ENCODE peak calls at places on chromosome 20, in ten cellular contexts. One of them, this sample, is unnamed.

GRCh38 chr20:62691485-62691884 is 17.2 kb upstream of the NTSR1 start:
- DNase-seq in esophagus squamous epithelium: no peak
- DNase-seq in neural progenitor cell: no peak
- DNase-seq in HCT116: no peak
- DNase-seq in body of pancreas: no peak
- DNase-seq in HepG2: no peak
- DNase-seq in fibroblast of lung: no peak
- DNase-seq in testis: no peak
- DNase-seq in SK-N-SH: no peak
- DNase-seq in tibial nerve: no peak
- DNase-seq in this sample: no peak

GRCh38 chr20:1636621-1637020 is 16.8 kb upstream of the SIRPB1 start:
- DNase-seq in fibroblast of lung: no peak
- DNase-seq in HCT116: no peak
- DNase-seq in SK-N-SH: no peak
- DNase-seq in neural progenitor cell: no peak
- DNase-seq in testis: no peak
- DNase-seq in tibial nerve: no peak
- DNase-seq in body of pancreas: no peak
- DNase-seq in HepG2: peak; percentile 93
- DNase-seq in esophagus squamous epithelium: no peak
- DNase-seq in this sample: no peak

GRCh38 chr20:25057234-25058050 is 497 bp downstream of the ACSS1 start:
- DNase-seq in body of pancreas: peak; percentile 84
- DNase-seq in esophagus squamous epithelium: no peak
- DNase-seq in HepG2: no peak
- DNase-seq in HCT116: no peak
- DNase-seq in testis: peak; percentile 74
- DNase-seq in SK-N-SH: peak; percentile 79
- DNase-seq in tibial nerve: peak; percentile 52
- DNase-seq in neural progenitor cell: peak; percentile 71
- DNase-seq in fibroblast of lung: peak; percentile 31
- DNase-seq in this sample: peak; percentile 44

GRCh38 chr20:45343867-45344721 is 4.1 kb downstream of the SDC4 start:
- DNase-seq in body of pancreas: peak; percentile 91
- DNase-seq in tibial nerve: no peak
- DNase-seq in neural progenitor cell: no peak
- DNase-seq in HCT116: peak; percentile 72
- DNase-seq in testis: no peak
- DNase-seq in SK-N-SH: no peak
- DNase-seq in esophagus squamous epithelium: no peak
- DNase-seq in HepG2: peak; percentile 97
- DNase-seq in fibroblast of lung: peak; percentile 93
- DNase-seq in this sample: no peak

GRCh38 chr20:47676912-47677311 is 108.4 kb downstream of the SULF2 start:
- DNase-seq in neural progenitor cell: no peak
- DNase-seq in fibroblast of lung: no peak
- DNase-seq in esophagus squamous epithelium: no peak
- DNase-seq in SK-N-SH: no peak
- DNase-seq in body of pancreas: no peak
- DNase-seq in tibial nerve: no peak
- DNase-seq in HepG2: no peak
- DNase-seq in testis: no peak
- DNase-seq in HCT116: no peak
- DNase-seq in this sample: no peak

GRCh38 chr20:57258055-57258454 is 8.4 kb downstream of the BMP7 start:
- DNase-seq in HepG2: no peak
- DNase-seq in esophagus squamous epithelium: no peak
- DNase-seq in tibial nerve: no peak
- DNase-seq in HCT116: no peak
- DNase-seq in body of pancreas: no peak
- DNase-seq in fibroblast of lung: no peak
- DNase-seq in neural progenitor cell: peak; percentile 67
- DNase-seq in SK-N-SH: no peak
- DNase-seq in testis: no peak
- DNase-seq in this sample: no peak

GRCh38 chr20:62770916-62771315 is 25.4 kb upstream of the MRGBP start:
- DNase-seq in body of pancreas: no peak
- DNase-seq in neural progenitor cell: no peak
- DNase-seq in HCT116: no peak
- DNase-seq in esophagus squamous epithelium: no peak
- DNase-seq in HepG2: no peak
- DNase-seq in fibroblast of lung: no peak
- DNase-seq in tibial nerve: no peak
- DNase-seq in testis: no peak
- DNase-seq in SK-N-SH: no peak
- DNase-seq in this sample: no peak

GRCh38 chr20:59055302-59055701 is 12.7 kb upstream of the PRELID3B start:
- DNase-seq in tibial nerve: no peak
- DNase-seq in body of pancreas: peak; percentile 10
- DNase-seq in fibroblast of lung: no peak
- DNase-seq in SK-N-SH: no peak
- DNase-seq in esophagus squamous epithelium: no peak
- DNase-seq in testis: peak; percentile 42
- DNase-seq in neural progenitor cell: no peak
- DNase-seq in HepG2: no peak
- DNase-seq in HCT116: no peak
- DNase-seq in this sample: no peak

GRCh38 chr20:13995841-13996240 is 525 bp downstream of the MACROD2 start:
- DNase-seq in SK-N-SH: peak; percentile 79
- DNase-seq in body of pancreas: peak; percentile 68
- DNase-seq in esophagus squamous epithelium: no peak
- DNase-seq in HepG2: no peak
- DNase-seq in fibroblast of lung: no peak
- DNase-seq in testis: peak; percentile 65
- DNase-seq in HCT116: no peak
- DNase-seq in tibial nerve: no peak
- DNase-seq in neural progenitor cell: peak; percentile 74
- DNase-seq in this sample: peak; percentile 30
- H3K4me3 ChIP-seq in SK-N-SH: peak overlapping the region; percentile 81
- H3K4me3 ChIP-seq in body of pancreas: peak overlapping the region; percentile 67
- H3K4me3 ChIP-seq in esophagus squamous epithelium: peak overlapping the region; percentile 89
- H3K4me3 ChIP-seq in HepG2: peak overlapping the region; percentile 64
- H3K4me3 ChIP-seq in fibroblast of lung: peak overlapping the region; percentile 60
- H3K4me3 ChIP-seq in testis: peak overlapping the region; percentile 90
- H3K4me3 ChIP-seq in HCT116: peak overlapping the region; percentile 61
- H3K4me3 ChIP-seq in tibial nerve: peak overlapping the region; percentile 92
- H3K4me3 ChIP-seq in neural progenitor cell: peak overlapping the region; percentile 73
- H3K4me3 ChIP-seq in this sample: peak overlapping the region; percentile 55

DNA sequence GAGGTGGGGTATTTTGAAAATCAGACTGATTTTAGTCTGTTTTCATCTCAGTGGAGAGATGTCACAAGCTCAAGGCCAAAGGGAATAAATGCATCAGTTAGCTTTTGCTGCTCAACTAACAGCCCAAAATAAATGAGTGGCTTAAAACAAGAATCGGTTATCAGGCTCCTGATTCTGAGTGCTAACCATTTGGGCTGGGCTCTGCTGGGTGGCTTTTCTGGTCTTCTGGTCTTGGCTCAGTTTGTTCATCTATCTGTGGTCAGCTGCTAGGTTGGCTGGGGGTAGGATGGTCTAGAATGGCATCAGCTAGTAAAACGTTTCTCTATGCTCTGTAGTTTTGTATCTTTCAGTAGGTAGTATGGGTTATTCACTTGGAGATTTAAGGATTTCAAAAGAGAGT is 357.5 kb upstream of the JAG1 start:
- DNase-seq in fibroblast of lung: no peak
- DNase-seq in HepG2: no peak
- DNase-seq in HCT116: no peak
- DNase-seq in esophagus squamous epithelium: no peak
- DNase-seq in SK-N-SH: no peak
- DNase-seq in testis: no peak
- DNase-seq in body of pancreas: no peak
- DNase-seq in neural progenitor cell: no peak
- DNase-seq in tibial nerve: no peak
- DNase-seq in this sample: no peak
- H3K4me1 ChIP-seq in fibroblast of lung: no peaks in the 10 kb centered on the region
- H3K4me1 ChIP-seq in HepG2: no peaks in the 10 kb centered on the region
- H3K4me1 ChIP-seq in HCT116: no peaks in the 10 kb centered on the region
- H3K4me1 ChIP-seq in esophagus squamous epithelium: no peaks in the 10 kb centered on the region
- H3K4me1 ChIP-seq in SK-N-SH: no peaks in the 10 kb centered on the region
- H3K4me1 ChIP-seq in testis: no peaks in the 10 kb centered on the region
- H3K4me1 ChIP-seq in body of pancreas: no peaks in the 10 kb centered on the region
- H3K4me1 ChIP-seq in neural progenitor cell: no peaks in the 10 kb centered on the region
- H3K4me1 ChIP-seq in tibial nerve: no peaks in the 10 kb centered on the region
- H3K4me1 ChIP-seq in this sample: no peaks in the 10 kb centered on the region

GRCh38 chr20:63878855-63879254 is 13.8 kb downstream of the TPD52L2 start:
- DNase-seq in HepG2: no peak
- DNase-seq in body of pancreas: no peak
- DNase-seq in esophagus squamous epithelium: no peak
- DNase-seq in testis: no peak
- DNase-seq in neural progenitor cell: no peak
- DNase-seq in tibial nerve: no peak
- DNase-seq in SK-N-SH: no peak
- DNase-seq in HCT116: no peak
- DNase-seq in fibroblast of lung: no peak
- DNase-seq in this sample: no peak

GRCh38 chr20:63877755-63878470 is 12.8 kb downstream of the TPD52L2 start:
- DNase-seq in neural progenitor cell: no peak
- DNase-seq in HCT116: no peak
- DNase-seq in HepG2: no peak
- DNase-seq in esophagus squamous epithelium: no peak
- DNase-seq in fibroblast of lung: no peak
- DNase-seq in tibial nerve: no peak
- DNase-seq in body of pancreas: no peak
- DNase-seq in SK-N-SH: no peak
- DNase-seq in testis: no peak
- DNase-seq in this sample: no peak

GRCh38 chr20:63881451-63882226 is 13.3 kb upstream of the DNAJC5 start:
- DNase-seq in body of pancreas: no peak
- DNase-seq in tibial nerve: no peak
- DNase-seq in HepG2: no peak
- DNase-seq in testis: no peak
- DNase-seq in HCT116: no peak
- DNase-seq in neural progenitor cell: peak; percentile 36
- DNase-seq in esophagus squamous epithelium: no peak
- DNase-seq in SK-N-SH: no peak
- DNase-seq in fibroblast of lung: no peak
- DNase-seq in this sample: no peak

GRCh38 chr20:63876489-63877036 is 11.5 kb downstream of the TPD52L2 start:
- DNase-seq in tibial nerve: no peak
- DNase-seq in esophagus squamous epithelium: no peak
- DNase-seq in body of pancreas: no peak
- DNase-seq in SK-N-SH: no peak
- DNase-seq in HepG2: no peak
- DNase-seq in neural progenitor cell: no peak
- DNase-seq in HCT116: no peak
- DNase-seq in testis: no peak
- DNase-seq in fibroblast of lung: no peak
- DNase-seq in this sample: no peak

GRCh38 chr20:63879264-63879663 is 14.2 kb downstream of the TPD52L2 start:
- DNase-seq in neural progenitor cell: no peak
- DNase-seq in esophagus squamous epithelium: no peak
- DNase-seq in HepG2: no peak
- DNase-seq in fibroblast of lung: no peak
- DNase-seq in SK-N-SH: no peak
- DNase-seq in tibial nerve: no peak
- DNase-seq in HCT116: no peak
- DNase-seq in body of pancreas: no peak
- DNase-seq in testis: no peak
- DNase-seq in this sample: no peak
- H3K27me3 ChIP-seq in neural progenitor cell: no peaks in the 10 kb centered on the region
- H3K27me3 ChIP-seq in esophagus squamous epithelium: no peaks in the 10 kb centered on the region
- H3K27me3 ChIP-seq in HepG2: no peaks in the 10 kb centered on the region
- H3K27me3 ChIP-seq in fibroblast of lung: no peaks in the 10 kb centered on the region
- H3K27me3 ChIP-seq in SK-N-SH: no peaks in the 10 kb centered on the region
- H3K27me3 ChIP-seq in tibial nerve: no peaks in the 10 kb centered on the region
- H3K27me3 ChIP-seq in HCT116: no peaks in the 10 kb centered on the region
- H3K27me3 ChIP-seq in body of pancreas: no peaks in the 10 kb centered on the region
- H3K27me3 ChIP-seq in testis: no peaks in the 10 kb centered on the region
- H3K27me3 ChIP-seq in this sample: no peaks in the 10 kb centered on the region

GRCh38 chr20:64099880-64100565 is 7.3 kb downstream of the NPBWR2 start:
- DNase-seq in HCT116: no peak
- DNase-seq in HepG2: no peak
- DNase-seq in testis: no peak
- DNase-seq in tibial nerve: no peak
- DNase-seq in body of pancreas: no peak
- DNase-seq in fibroblast of lung: no peak
- DNase-seq in esophagus squamous epithelium: no peak
- DNase-seq in SK-N-SH: no peak
- DNase-seq in neural progenitor cell: no peak
- DNase-seq in this sample: peak; percentile 14

GRCh38 chr20:64100566-64100888 is 6.8 kb downstream of the NPBWR2 start:
- DNase-seq in HepG2: no peak
- DNase-seq in neural progenitor cell: no peak
- DNase-seq in SK-N-SH: no peak
- DNase-seq in body of pancreas: no peak
- DNase-seq in testis: no peak
- DNase-seq in tibial nerve: no peak
- DNase-seq in HCT116: no peak
- DNase-seq in fibroblast of lung: no peak
- DNase-seq in esophagus squamous epithelium: no peak
- DNase-seq in this sample: peak; percentile 3

GRCh38 chr20:64102647-64103354 is 4.6 kb downstream of the NPBWR2 start:
- DNase-seq in neural progenitor cell: peak; percentile 84
- DNase-seq in tibial nerve: no peak
- DNase-seq in body of pancreas: no peak
- DNase-seq in fibroblast of lung: no peak
- DNase-seq in esophagus squamous epithelium: no peak
- DNase-seq in HCT116: no peak
- DNase-seq in HepG2: no peak
- DNase-seq in SK-N-SH: no peak
- DNase-seq in testis: peak; percentile 11
- DNase-seq in this sample: peak; percentile 57

GRCh38 chr20:64100946-64101688 is 6.2 kb downstream of the NPBWR2 start:
- DNase-seq in body of pancreas: no peak
- DNase-seq in testis: no peak
- DNase-seq in fibroblast of lung: no peak
- DNase-seq in SK-N-SH: no peak
- DNase-seq in tibial nerve: no peak
- DNase-seq in HCT116: no peak
- DNase-seq in neural progenitor cell: no peak
- DNase-seq in esophagus squamous epithelium: no peak
- DNase-seq in HepG2: no peak
- DNase-seq in this sample: no peak

DNA sequence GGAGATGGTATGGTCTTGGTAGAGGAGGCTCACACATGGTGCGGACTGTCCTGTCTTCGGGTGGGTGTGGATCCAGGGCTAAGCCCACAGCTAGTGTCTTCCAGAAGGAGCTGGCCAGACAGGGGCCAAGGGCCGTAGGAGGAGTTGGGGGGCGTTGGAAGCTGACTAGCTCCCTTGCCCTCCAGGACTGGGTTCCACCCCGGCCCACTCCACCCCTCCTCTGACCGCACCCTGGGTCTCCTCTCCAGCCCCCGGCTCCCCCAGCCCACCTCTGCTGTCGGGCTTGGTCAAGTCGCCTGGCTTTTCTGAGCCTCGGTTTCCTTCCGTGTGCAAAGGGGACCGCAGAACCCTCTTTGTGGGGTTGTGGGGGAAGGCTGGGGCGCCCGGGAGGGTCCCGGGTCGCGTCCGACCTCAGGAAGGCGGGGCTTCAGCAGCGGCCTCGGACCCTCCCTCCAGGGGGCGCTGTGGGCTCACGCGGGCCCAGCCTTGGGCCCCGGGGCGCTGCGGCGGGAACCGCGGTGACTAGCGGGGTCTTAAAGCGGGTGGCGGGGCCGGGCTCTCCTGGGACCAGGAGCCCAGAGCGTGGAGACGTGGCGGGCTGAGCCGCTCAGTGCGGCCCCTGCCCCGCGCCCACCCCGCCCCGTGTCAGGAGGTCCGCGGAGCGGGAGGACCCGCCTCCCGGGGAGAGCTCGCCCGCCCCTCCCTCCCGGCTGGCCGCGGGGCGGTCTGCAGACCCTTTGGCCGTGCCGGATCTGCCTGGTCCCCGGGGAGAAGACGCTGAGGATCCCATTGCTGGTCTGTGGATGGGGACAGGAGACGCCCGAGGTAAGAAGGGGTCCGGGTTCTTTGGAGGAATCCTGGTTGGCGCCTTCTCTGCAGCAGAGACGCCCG is 5.4 kb downstream of the NPBWR2 start:
- DNase-seq in tibial nerve: no peak
- DNase-seq in neural progenitor cell: peak; percentile 86
- DNase-seq in fibroblast of lung: no peak
- DNase-seq in HCT116: no peak
- DNase-seq in esophagus squamous epithelium: no peak
- DNase-seq in HepG2: no peak
- DNase-seq in SK-N-SH: peak; percentile 94
- DNase-seq in testis: peak; percentile 64
- DNase-seq in body of pancreas: peak; percentile 45
- DNase-seq in this sample: peak; percentile 90
- H3K4me3 ChIP-seq in tibial nerve: peak overlapping the region; percentile 36
- H3K4me3 ChIP-seq in neural progenitor cell: peak overlapping the region; percentile 70
- H3K4me3 ChIP-seq in fibroblast of lung: no peak overlapping the region
- H3K4me3 ChIP-seq in HCT116: peak overlapping the region; percentile 68
- H3K4me3 ChIP-seq in esophagus squamous epithelium: peak overlapping the region; percentile 60
- H3K4me3 ChIP-seq in HepG2: peak overlapping the region; percentile 51
- H3K4me3 ChIP-seq in SK-N-SH: peak overlapping the region; percentile 27
- H3K4me3 ChIP-seq in testis: peak overlapping the region; percentile 48
- H3K4me3 ChIP-seq in body of pancreas: peak overlapping the region; percentile 21
- H3K4me3 ChIP-seq in this sample: peak overlapping the region; percentile 77

This sample was measured in BE2C.